ENCODE peak calls at places on chromosomes 13 and 19, in six cellular contexts. E, U, P, O, C and I are unnamed samples.

GRCh38 chr13:49220856-49221614 is 897 bp downstream of the MLNR start:
- DNase-seq in O (no peak), C (no peak), P (no peak), U (no peak), E (no peak), I (no peak)

GRCh38 chr19:29263305-29264080 is 50.5 kb upstream of the UQCRFS1 start:
- DNase-seq in E (peak), O (peak), C (peak), U (peak), P (peak), I (peak)

GRCh38 chr13:91534996-91535395 is 136.6 kb downstream of the GPC5 start:
- DNase-seq in U (no peak), O (no peak), C (no peak), P (no peak), E (no peak), I (no peak)

GRCh38 chr19:2631213-2631821 is 71.2 kb downstream of the GNG7 start:
- DNase-seq in U (no peak), P (no peak), O (no peak), C (no peak), E (no peak), I (no peak)

GRCh38 chr13:20691616-20692015 is 11.9 kb upstream of the IL17D start:
- DNase-seq in E (no peak), U (no peak), P (no peak), C (no peak), O (no peak), I (no peak)

GRCh38 chr13:95120650-95121049 is 180.6 kb downstream of the ABCC4 start:
- DNase-seq in C (no peak), O (no peak), E (no peak), P (no peak), U (no peak), I (no peak)

GRCh38 chr19:50817941-50818858 is 5.4 kb downstream of the KLK1 start:
- DNase-seq in C (no peak), E (peak), U (no peak), P (no peak), O (no peak), I (no peak)

GRCh38 chr19:18580311-18580710 is 8.3 kb upstream of the REX1BD start:
- DNase-seq in U (no peak), E (no peak), O (no peak), P (no peak), C (no peak), I (no peak)

GRCh38 chr13:113907637-113908617 is 44.1 kb upstream of the GAS6 start:
- DNase-seq in O (no peak), P (no peak), U (no peak), E (no peak), C (no peak), I (no peak)

GRCh38 chr13:35388979-35389378 is 87.5 kb downstream of the MAB21L1 start:
- DNase-seq in C (no peak), O (no peak), U (no peak), E (no peak), P (no peak), I (no peak)

GRCh38 chr19:45440873-45441654 is 17.3 kb upstream of the ERCC1 start:
- DNase-seq in E (no peak), C (no peak), U (no peak), O (no peak), P (no peak), I (no peak)

GRCh38 chr19:6167115-6167514 is 31.6 kb downstream of the ACSBG2 start:
- DNase-seq in P (no peak), U (no peak), C (no peak), E (no peak), O (no peak), I (no peak)

GRCh38 chr19:8585894-8586750 is 8.9 kb upstream of the MYO1F start:
- DNase-seq in C (no peak), P (no peak), U (no peak), O (no peak), E (peak), I (peak)

GRCh38 chr13:76954568-76954967 is 6.3 kb downstream of the ACOD1 start:
- DNase-seq in E (no peak), U (no peak), O (no peak), C (no peak), P (no peak), I (no peak)